ENCODE peak calls at places on chromosomes 16 and 17, in six cellular contexts. J, W, G, Q, T and I are unnamed samples.

GRCh38 chr16:19765860-19766553 is 47.9 kb downstream of the IQCK start:
- DNase-seq in J (no peak), W (no peak), G (no peak), Q (peak; percentile 94), T (no peak), I (no peak)

GRCh38 chr16:50388491-50388890 is 19.7 kb upstream of the BRD7 start:
- DNase-seq in J (no peak), W (no peak), G (no peak), Q (no peak), T (no peak), I (no peak)

GRCh38 chr16:31535737-31536136 is 8.0 kb downstream of the AHSP start:
- DNase-seq in J (no peak), W (no peak), G (no peak), Q (no peak), T (no peak), I (no peak)

GRCh38 chr17:8862213-8863056 is 5.0 kb downstream of the PIK3R6 start:
- DNase-seq in J (no peak), W (no peak), G (no peak), Q (no peak), T (no peak), I (peak; percentile 12)

GRCh38 chr16:22313876-22314470 is 16.8 kb downstream of the POLR3E start:
- DNase-seq in J (no peak), W (no peak), G (no peak), Q (no peak), T (no peak), I (no peak)

GRCh38 chr17:75561927-75562603 is 25.5 kb upstream of the MYO15B start:
- DNase-seq in J (no peak), W (no peak), G (no peak), Q (no peak), T (no peak), I (peak; percentile 16)

GRCh38 chr17:28385037-28385797 is 13.7 kb downstream of the SARM1 start:
- DNase-seq in J (no peak), W (no peak), G (no peak), Q (no peak), T (no peak), I (no peak)

GRCh38 chr16:24378999-24379398 is 122.9 kb downstream of the CACNG3 start:
- DNase-seq in J (no peak), W (no peak), G (no peak), Q (no peak), T (no peak), I (no peak)

GRCh38 chr17:33962857-33963655 is 292.0 kb upstream of the CCL2 start:
- DNase-seq in J (no peak), W (no peak), G (no peak), Q (no peak), T (no peak), I (no peak)

GRCh38 chr16:25478476-25478875 is 213.3 kb upstream of the HS3ST4 start:
- DNase-seq in J (no peak), W (no peak), G (no peak), Q (no peak), T (no peak), I (no peak)

GRCh38 chr17:17021194-17021863 is 20.9 kb upstream of the MPRIP start:
- DNase-seq in J (no peak), W (no peak), G (no peak), Q (no peak), T (no peak), I (peak; percentile 86)

GRCh38 chr17:78853926-78854394 is 13.3 kb upstream of the USP36 start:
- DNase-seq in J (no peak), W (no peak), G (no peak), Q (no peak), T (no peak), I (no peak)

GRCh38 chr17:42744806-42745617 is at the start of gene EZH1:
- DNase-seq in J (peak; percentile 93), W (peak; percentile 100), G (peak; percentile 87), Q (peak; percentile 81), T (peak; percentile 91), I (peak; percentile 97)